ENCODE peak calls at places on chromosome 4, in five cellular contexts. One of them, this sample, is unnamed.

GRCh38 chr4:75696036-75696435 is 22.8 kb upstream of the G3BP2 start:
- DNase-seq in SIG-M5: no peak
- DNase-seq in CD4-positive, alpha-beta T cell: no peak
- DNase-seq in NCI-H1105 treated with DMSO at 0.1 percent for 48 hours: no peak
- DNase-seq in GM03348: no peak
- DNase-seq in this sample: no peak

GRCh38 chr4:105714071-105714521 is 5.5 kb downstream of the GSTCD start:
- DNase-seq in SIG-M5: peak
- DNase-seq in CD4-positive, alpha-beta T cell: no peak
- DNase-seq in NCI-H1105 treated with DMSO at 0.1 percent for 48 hours: no peak
- DNase-seq in GM03348: peak
- DNase-seq in this sample: peak

GRCh38 chr4:1855334-1856070 is 454 bp downstream of the LETM1 start:
- DNase-seq in SIG-M5: no peak
- DNase-seq in CD4-positive, alpha-beta T cell: no peak
- DNase-seq in NCI-H1105 treated with DMSO at 0.1 percent for 48 hours: no peak
- DNase-seq in GM03348: no peak
- DNase-seq in this sample: no peak

GRCh38 chr4:153555730-153556440 is 89.7 kb downstream of the TMEM131L start:
- DNase-seq in SIG-M5: no peak
- DNase-seq in CD4-positive, alpha-beta T cell: no peak
- DNase-seq in NCI-H1105 treated with DMSO at 0.1 percent for 48 hours: no peak
- DNase-seq in GM03348: no peak
- DNase-seq in this sample: peak

GRCh38 chr4:7120341-7120740 is 52.5 kb upstream of the GRPEL1 start:
- DNase-seq in SIG-M5: no peak
- DNase-seq in CD4-positive, alpha-beta T cell: no peak
- DNase-seq in NCI-H1105 treated with DMSO at 0.1 percent for 48 hours: no peak
- DNase-seq in GM03348: no peak
- DNase-seq in this sample: peak

GRCh38 chr4:21900211-21900610 is 48.4 kb downstream of the KCNIP4 start:
- DNase-seq in SIG-M5: no peak
- DNase-seq in CD4-positive, alpha-beta T cell: no peak
- DNase-seq in NCI-H1105 treated with DMSO at 0.1 percent for 48 hours: no peak
- DNase-seq in GM03348: no peak
- DNase-seq in this sample: peak

GRCh38 chr4:59314637-59315036 is 1885.5 kb upstream of the ADGRL3 start:
- DNase-seq in SIG-M5: no peak
- DNase-seq in CD4-positive, alpha-beta T cell: no peak
- DNase-seq in NCI-H1105 treated with DMSO at 0.1 percent for 48 hours: no peak
- DNase-seq in GM03348: no peak
- DNase-seq in this sample: no peak

GRCh38 chr4:48604527-48604926 is 114.5 kb downstream of the ZAR1 start:
- DNase-seq in SIG-M5: no peak
- DNase-seq in CD4-positive, alpha-beta T cell: no peak
- DNase-seq in NCI-H1105 treated with DMSO at 0.1 percent for 48 hours: peak
- DNase-seq in GM03348: no peak
- DNase-seq in this sample: no peak

GRCh38 chr4:174316546-174316945 is 32.8 kb downstream of the CEP44 start:
- DNase-seq in SIG-M5: no peak
- DNase-seq in CD4-positive, alpha-beta T cell: no peak
- DNase-seq in NCI-H1105 treated with DMSO at 0.1 percent for 48 hours: no peak
- DNase-seq in GM03348: no peak
- DNase-seq in this sample: peak

GRCh38 chr4:2445130-2445529 is 23.8 kb upstream of the RNF4 start:
- DNase-seq in SIG-M5: no peak
- DNase-seq in CD4-positive, alpha-beta T cell: no peak
- DNase-seq in NCI-H1105 treated with DMSO at 0.1 percent for 48 hours: no peak
- DNase-seq in GM03348: no peak
- DNase-seq in this sample: no peak

GRCh38 chr4:28229092-28229491 is 1368.5 kb downstream of the STIM2 start:
- DNase-seq in SIG-M5: no peak
- DNase-seq in CD4-positive, alpha-beta T cell: no peak
- DNase-seq in NCI-H1105 treated with DMSO at 0.1 percent for 48 hours: no peak
- DNase-seq in GM03348: peak
- DNase-seq in this sample: peak

GRCh38 chr4:125254111-125254510 is 60.6 kb upstream of the FAT4 start:
- DNase-seq in SIG-M5: no peak
- DNase-seq in CD4-positive, alpha-beta T cell: no peak
- DNase-seq in NCI-H1105 treated with DMSO at 0.1 percent for 48 hours: no peak
- DNase-seq in GM03348: peak
- DNase-seq in this sample: peak

GRCh38 chr4:119664168-119664907 is 35.7 kb upstream of the PDE5A start:
- DNase-seq in SIG-M5: no peak
- DNase-seq in CD4-positive, alpha-beta T cell: no peak
- DNase-seq in NCI-H1105 treated with DMSO at 0.1 percent for 48 hours: no peak
- DNase-seq in GM03348: no peak
- DNase-seq in this sample: peak

GRCh38 chr4:126592088-126592487 is 1040.7 kb upstream of the INTU start:
- DNase-seq in SIG-M5: no peak
- DNase-seq in CD4-positive, alpha-beta T cell: no peak
- DNase-seq in NCI-H1105 treated with DMSO at 0.1 percent for 48 hours: no peak
- DNase-seq in GM03348: no peak
- DNase-seq in this sample: peak

GRCh38 chr4:172042714-172043114 is 229.5 kb downstream of the GALNTL6 start:
- DNase-seq in SIG-M5: no peak
- DNase-seq in CD4-positive, alpha-beta T cell: no peak
- DNase-seq in NCI-H1105 treated with DMSO at 0.1 percent for 48 hours: peak
- DNase-seq in GM03348: no peak
- DNase-seq in this sample: peak